ENCODE peak calls at places on chromosomes 3 and 15, in eight cellular contexts. A, W, T, Y, O, S, H and B are unnamed samples.

GRCh38 chr3:10758304-10759037 is 57.6 kb upstream of the SLC6A11 start:
- DNase-seq in W (peak; percentile 75), T (peak; percentile 54), A (peak; percentile 65), H (no peak), Y (peak; percentile 24), O (peak; percentile 65), S (peak; percentile 82), B (no peak)

GRCh38 chr15:94480289-94480834 is 249.0 kb downstream of the MCTP2 start:
- DNase-seq in Y (no peak), O (no peak), A (no peak), T (no peak), H (no peak), S (no peak), W (no peak), B (no peak)

GRCh38 chr3:36792342-36792741 is 28.0 kb upstream of the DCLK3 start:
- DNase-seq in O (no peak), W (peak; percentile 54), A (peak; percentile 24), H (no peak), Y (no peak), S (peak; percentile 39), T (no peak), B (no peak)

GRCh38 chr15:73127302-73127936 is 75.2 kb downstream of the NEO1 start:
- DNase-seq in Y (no peak), A (peak; percentile 34), T (no peak), O (no peak), W (peak; percentile 56), S (peak; percentile 47), H (no peak), B (no peak)

GRCh38 chr3:44468572-44469520 is 8.6 kb downstream of the ZNF445 start:
- DNase-seq in W (no peak), Y (no peak), O (no peak), A (peak; percentile 74), T (no peak), H (no peak), S (peak; percentile 20), B (no peak)

GRCh38 chr3:15011174-15011573 is 53.9 kb downstream of the MRPS25 start:
- DNase-seq in W (no peak), Y (no peak), T (no peak), O (no peak), H (no peak), S (no peak), A (no peak), B (no peak)

GRCh38 chr15:78103406-78104118 is 11.2 kb downstream of the SH2D7 start:
- DNase-seq in H (peak; percentile 63), A (no peak), S (no peak), W (no peak), Y (peak; percentile 35), T (peak; percentile 78), O (no peak), B (no peak)

GRCh38 chr3:190346541-190346940 is 24.3 kb upstream of the CLDN1 start:
- DNase-seq in H (no peak), S (no peak), T (no peak), W (no peak), O (no peak), A (no peak), Y (no peak), B (no peak)

GRCh38 chr3:129602730-129603560 is 3.5 kb downstream of the PLXND1 start:
- DNase-seq in O (peak; percentile 96), Y (no peak), A (peak; percentile 93), W (no peak), H (peak; percentile 82), T (no peak), S (peak; percentile 94), B (no peak)

GRCh38 chr3:194956697-194957396 is 271.2 kb downstream of the FAM43A start:
- DNase-seq in T (peak; percentile 32), O (no peak), W (no peak), Y (no peak), H (no peak), A (no peak), S (no peak), B (no peak)

GRCh38 chr15:99421172-99421656 is 144.6 kb upstream of the MEF2A start:
- DNase-seq in T (peak; percentile 82), Y (peak; percentile 67), A (no peak), W (no peak), S (peak; percentile 38), O (peak; percentile 33), H (peak; percentile 50), B (no peak)

GRCh38 chr15:77032647-77033416 is 37.9 kb downstream of the PSTPIP1 start:
- DNase-seq in Y (no peak), T (peak; percentile 45), A (no peak), O (no peak), W (no peak), S (no peak), H (peak; percentile 67), B (peak; percentile 44)

GRCh38 chr3:33046521-33046920 is 50.4 kb downstream of the GLB1 start:
- DNase-seq in S (no peak), O (no peak), Y (no peak), H (no peak), T (no peak), A (no peak), W (no peak), B (no peak)

GRCh38 chr15:31300208-31300661 is 26.4 kb upstream of the KLF13 start:
- DNase-seq in S (no peak), Y (no peak), H (peak; percentile 53), A (no peak), T (no peak), W (no peak), O (peak; percentile 59), B (peak; percentile 38)

GRCh38 chr15:63018639-63019038 is 23.9 kb upstream of the TPM1 start:
- DNase-seq in O (no peak), H (no peak), S (peak; percentile 55), Y (no peak), T (no peak), A (peak; percentile 90), W (no peak), B (no peak)

GRCh38 chr15:96764501-96764900 is 434.0 kb downstream of the NR2F2 start:
- DNase-seq in T (no peak), H (no peak), O (no peak), W (no peak), S (no peak), A (no peak), Y (no peak), B (no peak)
- TF ChIP-seq CTCF in T (no peak), H (no peak), O (no peak), W (no peak), S (no peak), A (no peak), Y (no peak), B (no peak)

GRCh38 chr3:148087601-148088371 is 609.9 kb upstream of the AGTR1 start:
- DNase-seq in O (no peak), A (no peak), S (no peak), W (no peak), H (no peak), Y (no peak), T (no peak), B (no peak)

GRCh38 chr3:148090156-148090555 is 607.5 kb upstream of the AGTR1 start:
- DNase-seq in A (no peak), T (no peak), S (no peak), H (no peak), W (no peak), Y (no peak), O (no peak), B (no peak)

GRCh38 chr3:148092624-148093194 is 605.0 kb upstream of the AGTR1 start:
- DNase-seq in H (no peak), Y (no peak), T (no peak), O (no peak), W (no peak), A (no peak), S (no peak), B (no peak)

GRCh38 chr3:148089171-148089570 is 608.5 kb upstream of the AGTR1 start:
- DNase-seq in T (no peak), S (no peak), A (no peak), Y (no peak), O (no peak), W (no peak), H (no peak), B (no peak)

GRCh38 chr3:148093758-148094157 is 603.9 kb upstream of the AGTR1 start:
- DNase-seq in W (no peak), Y (no peak), S (no peak), O (no peak), T (no peak), A (no peak), H (no peak), B (no peak)
- TF ChIP-seq CTCF in W (no peak), Y (no peak), S (no peak), O (no peak), T (no peak), A (no peak), H (no peak), B (no peak)

GRCh38 chr15:101204744-101205535 is 46.9 kb downstream of the CHSY1 start:
- DNase-seq in H (no peak), S (peak; percentile 57), Y (no peak), A (peak; percentile 65), T (no peak), O (no peak), W (no peak), B (no peak)
- TF ChIP-seq CTCF in H (no peak), S (no peak), Y (no peak), A (no peak), T (no peak), O (no peak), W (no peak), B (no peak)

GRCh38 chr3:128481438-128481942 is 11.5 kb downstream of the GATA2 start:
- DNase-seq in S (peak; percentile 46), A (no peak), T (no peak), O (no peak), W (no peak), Y (no peak), H (no peak), B (no peak)

GRCh38 chr3:128484404-128485282 is 8.4 kb downstream of the GATA2 start:
- DNase-seq in W (no peak), T (no peak), O (no peak), Y (no peak), S (no peak), A (no peak), H (no peak), B (no peak)

GRCh38 chr3:128483657-128484403 is 9.2 kb downstream of the GATA2 start:
- DNase-seq in W (peak; percentile 48), T (no peak), S (no peak), Y (no peak), H (no peak), A (no peak), O (no peak), B (no peak)

GRCh38 chr3:128482175-128482856 is 10.7 kb downstream of the GATA2 start:
- DNase-seq in A (no peak), O (no peak), W (no peak), Y (no peak), S (no peak), H (no peak), T (no peak), B (no peak)

GRCh38 chr3:128482857-128483656 is 9.9 kb downstream of the GATA2 start:
- DNase-seq in S (peak; percentile 62), W (peak; percentile 69), Y (no peak), H (no peak), O (no peak), T (no peak), A (peak; percentile 37), B (no peak)
- TF ChIP-seq CTCF in S (peak; percentile 7), W (no peak), Y (no peak), H (peak; percentile 15), O (no peak), T (no peak), A (no peak), B (no peak)